ENCODE peak calls at places on chromosomes 11 and 22, in four cellular contexts. N, W, B and A are unnamed samples.

GRCh38 chr11:58994171-58994570 is 54.9 kb downstream of the GLYATL1 start:
- DNase-seq in N (no peak), W (no peak), B (no peak), A (no peak)

GRCh38 chr11:123083623-123084029 is 21.7 kb upstream of the HSPA8 start:
- DNase-seq in N (peak), W (no peak), B (no peak), A (peak)

GRCh38 chr22:27213766-27214581 is 556.6 kb downstream of the MIAT start:
- DNase-seq in N (no peak), W (no peak), B (no peak), A (no peak)

GRCh38 chr11:124080319-124081001 is 34.8 kb upstream of the VWA5A start:
- DNase-seq in N (no peak), W (no peak), B (no peak), A (no peak)

GRCh38 chr11:119101367-119101758 is 290 bp downstream of the DPAGT1 start:
- DNase-seq in N (peak), W (no peak), B (no peak), A (peak)

GRCh38 chr11:102061276-102061675 is 14.0 kb downstream of the CFAP300 start:
- DNase-seq in N (no peak), W (no peak), B (no peak), A (peak)

GRCh38 chr11:101944896-101945295 is 28.6 kb upstream of the ANGPTL5 start:
- DNase-seq in N (peak), W (no peak), B (no peak), A (no peak)

GRCh38 chr11:75279273-75279672 is 38.7 kb downstream of the TPBGL start:
- DNase-seq in N (no peak), W (no peak), B (no peak), A (no peak)

GRCh38 chr11:64008283-64008931 is 22.2 kb downstream of the OTUB1 start:
- DNase-seq in N (no peak), W (no peak), B (no peak), A (no peak)

GRCh38 chr11:61482513-61482912 is 26.0 kb upstream of the LRRC10B start:
- DNase-seq in N (peak), W (no peak), B (peak), A (no peak)

GRCh38 chr22:23225724-23226496 is 45.6 kb downstream of the BCR start:
- DNase-seq in N (no peak), W (no peak), B (no peak), A (no peak)

GRCh38 chr22:28734393-28734792 is 7.2 kb downstream of the CHEK2 start:
- DNase-seq in N (no peak), W (no peak), B (no peak), A (no peak)

GRCh38 chr22:21009638-21010425 is 5.1 kb upstream of the P2RX6 start:
- DNase-seq in N (no peak), W (no peak), B (no peak), A (peak)

GRCh38 chr11:69364901-69365300 is 70.9 kb downstream of the MYEOV start:
- DNase-seq in N (no peak), W (no peak), B (no peak), A (no peak)

GRCh38 chr11:16986434-16987204 is 27.6 kb downstream of the PLEKHA7 start:
- DNase-seq in N (no peak), W (peak), B (no peak), A (no peak)

GRCh38 chr11:132943325-132943736 is 589.0 kb downstream of the OPCML start:
- DNase-seq in N (no peak), W (no peak), B (no peak), A (no peak)

GRCh38 chr11:85854557-85855340 is 434 bp upstream of the CCDC83 start:
- DNase-seq in N (peak), W (peak), B (peak), A (peak)

GRCh38 chr11:67522844-67523555 is at the start of gene CABP2:
- DNase-seq in N (no peak), W (no peak), B (no peak), A (no peak)

GRCh38 chr22:24146190-24146616 is 35.1 kb upstream of the SUSD2 start:
- DNase-seq in N (peak), W (no peak), B (no peak), A (peak)

GRCh38 chr11:108664241-108664640 is 628 bp upstream of the DDX10 start:
- DNase-seq in N (no peak), W (no peak), B (no peak), A (no peak)

GRCh38 chr11:57646756-57647303 is 2.9 kb downstream of the YPEL4 start:
- DNase-seq in N (no peak), W (no peak), B (no peak), A (no peak)

GRCh38 chr11:22459053-22459452 is 120.9 kb downstream of the SLC17A6 start:
- DNase-seq in N (no peak), W (no peak), B (no peak), A (no peak)

DNA sequence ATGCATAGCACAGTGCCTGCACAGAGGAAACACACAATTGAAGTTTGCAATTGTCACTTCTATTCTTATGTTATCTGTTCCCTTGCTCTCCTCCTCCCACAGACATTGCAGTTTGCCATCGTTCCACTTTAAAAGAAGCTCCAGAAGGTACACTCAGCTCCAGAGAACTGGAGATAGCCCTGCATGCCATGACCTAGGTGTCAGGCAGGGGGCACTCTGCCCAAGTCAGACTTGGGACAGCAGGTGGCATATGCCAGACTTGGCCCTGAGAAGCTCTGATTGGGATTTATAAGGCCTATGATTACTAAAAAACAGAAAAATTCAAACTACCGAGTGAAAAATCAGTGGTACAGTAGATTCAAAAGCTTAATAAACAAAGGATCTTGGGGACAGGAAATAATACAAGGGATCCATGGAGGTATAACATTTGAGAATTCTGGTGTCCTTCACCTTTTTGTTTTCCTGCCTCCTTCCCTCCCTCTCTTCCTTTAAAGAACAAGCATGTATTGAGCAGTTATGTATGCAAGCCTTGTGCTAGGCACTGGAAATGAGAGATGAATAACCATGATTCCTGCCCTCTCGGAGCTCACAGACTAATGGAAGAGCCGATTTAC is 40.0 kb downstream of the TENM4 start:
- DNase-seq in N (peak), W (no peak), B (no peak), A (peak)
- TF ChIP-seq TCF12 in N (peak), W (no peak), B (no peak), A (no peak)

DNA sequence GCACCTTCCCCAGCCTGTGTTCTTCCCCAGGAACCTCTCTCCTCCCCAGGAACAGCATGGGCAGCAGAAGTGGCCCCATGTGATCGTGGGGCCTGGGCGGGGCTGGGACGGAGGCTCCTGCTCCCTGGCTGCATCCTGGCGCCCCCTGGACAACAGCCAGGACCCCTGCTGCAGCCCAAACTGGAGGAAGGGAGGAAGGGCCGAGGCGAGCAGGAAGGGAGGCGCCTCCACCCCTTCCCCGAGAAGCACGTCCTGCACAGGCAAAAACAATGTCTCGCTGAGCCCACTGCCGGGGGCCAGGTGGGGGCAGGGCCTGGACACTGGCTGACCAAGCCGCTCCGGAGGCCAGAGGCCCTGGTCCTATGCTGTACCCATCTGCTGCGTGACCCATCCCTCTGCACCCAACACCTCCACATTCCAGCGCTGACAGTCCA is 15.0 kb upstream of the MFNG start:
- DNase-seq in N (no peak), W (no peak), B (no peak), A (no peak)
- TF ChIP-seq TCF12 in N (no peak), W (no peak), B (no peak), A (no peak)

DNA sequence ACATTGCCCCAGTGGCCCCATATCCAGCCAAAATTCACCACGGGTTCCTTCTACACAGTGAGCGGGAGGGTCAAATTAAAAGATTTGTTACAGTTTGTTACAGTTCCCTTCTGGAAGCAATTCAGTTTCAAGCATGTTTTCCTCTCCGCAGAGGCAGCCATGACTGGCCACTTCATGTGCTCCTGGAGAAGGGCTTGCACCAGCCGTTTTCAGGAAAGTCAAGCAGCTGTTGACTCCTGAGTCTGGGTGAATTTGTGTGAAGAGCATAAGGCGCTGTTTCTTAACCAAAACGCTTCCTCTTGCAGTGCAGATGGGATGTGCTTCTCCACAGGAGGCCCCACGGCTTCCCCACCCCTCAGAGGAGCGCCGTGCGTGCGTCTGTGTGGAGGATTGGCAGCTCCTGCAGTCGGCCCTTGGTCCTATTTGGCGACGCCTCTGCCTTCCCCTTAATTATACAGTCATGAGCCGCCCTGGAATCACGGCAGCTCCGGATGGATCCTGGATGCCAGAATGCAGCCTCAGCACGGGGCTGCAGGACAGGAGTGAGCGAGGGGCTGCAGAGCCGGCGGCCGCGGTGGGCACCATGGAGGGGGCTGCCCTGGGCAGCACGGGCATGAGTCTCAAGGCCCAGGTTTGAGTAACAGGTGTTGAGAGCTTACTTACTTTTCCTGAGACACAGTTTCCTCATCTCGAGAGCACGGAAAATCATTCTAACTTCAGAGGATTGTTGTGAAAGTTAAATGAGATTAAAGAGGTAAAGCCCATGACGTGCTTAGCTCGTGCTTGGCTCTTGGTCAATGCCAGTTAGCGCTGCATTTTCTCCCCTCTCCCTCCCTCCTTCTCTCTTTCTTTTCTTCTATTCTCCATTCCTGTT is 54.2 kb upstream of the B3GAT1 start:
- DNase-seq in N (no peak), W (no peak), B (no peak), A (no peak)
- TF ChIP-seq TCF12 in N (no peak), W (no peak), B (no peak), A (no peak)

GRCh38 chr11:76628408-76628947 is 42.1 kb downstream of the LRRC32 start:
- DNase-seq in N (no peak), W (no peak), B (no peak), A (no peak)
- TF ChIP-seq TCF12 in N (no peak), W (no peak), B (no peak), A (no peak)

DNA sequence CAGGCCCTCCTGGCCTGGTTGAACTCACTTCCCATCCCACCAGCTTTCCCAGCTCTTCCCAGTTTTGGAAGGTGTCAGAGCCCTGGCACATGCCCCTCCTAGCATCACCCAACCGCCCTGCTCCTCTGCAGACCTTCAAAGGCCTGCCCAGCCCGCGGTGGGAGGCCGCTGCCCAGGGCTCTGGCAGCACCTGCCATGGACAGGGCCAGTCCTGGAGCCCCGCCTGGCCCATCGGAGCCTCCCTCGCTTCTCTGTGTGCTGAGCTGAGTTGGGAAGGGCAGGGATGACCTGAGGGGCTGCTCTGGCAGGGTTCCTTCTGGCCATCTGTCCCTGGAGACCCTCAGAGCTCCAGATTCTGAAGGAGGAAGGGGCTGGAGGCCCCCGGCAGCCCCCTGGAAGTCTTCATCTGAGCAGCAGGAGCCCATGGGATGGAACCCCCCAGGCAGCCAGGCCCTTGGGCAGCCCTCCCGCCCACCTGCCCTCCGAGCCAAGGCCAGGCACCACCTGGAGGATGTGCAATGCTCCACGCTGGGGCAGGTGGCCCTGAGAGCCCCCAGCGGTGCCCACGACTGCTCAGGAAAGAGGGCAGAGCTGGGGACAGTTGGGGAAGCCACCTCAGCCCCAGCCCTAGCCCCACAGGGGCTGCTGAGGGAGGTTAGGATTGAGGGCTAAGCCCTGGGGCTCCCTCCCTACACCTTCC is 3.6 kb downstream of the LSP1 start:
- DNase-seq in N (no peak), W (no peak), B (no peak), A (no peak)
- TF ChIP-seq TCF12 in N (no peak), W (no peak), B (no peak), A (no peak)

GRCh38 chr22:48104786-48105185 is 1342.3 kb downstream of the TBC1D22A start:
- DNase-seq in N (no peak), W (no peak), B (no peak), A (no peak)

GRCh38 chr22:48102581-48102980 is 1340.1 kb downstream of the TBC1D22A start:
- DNase-seq in N (no peak), W (no peak), B (no peak), A (no peak)

GRCh38 chr22:48103126-48103875 is 1340.9 kb downstream of the TBC1D22A start:
- DNase-seq in N (no peak), W (no peak), B (no peak), A (no peak)

GRCh38 chr22:48105254-48105653 is 1342.8 kb downstream of the TBC1D22A start:
- DNase-seq in N (no peak), W (no peak), B (no peak), A (no peak)

DNA sequence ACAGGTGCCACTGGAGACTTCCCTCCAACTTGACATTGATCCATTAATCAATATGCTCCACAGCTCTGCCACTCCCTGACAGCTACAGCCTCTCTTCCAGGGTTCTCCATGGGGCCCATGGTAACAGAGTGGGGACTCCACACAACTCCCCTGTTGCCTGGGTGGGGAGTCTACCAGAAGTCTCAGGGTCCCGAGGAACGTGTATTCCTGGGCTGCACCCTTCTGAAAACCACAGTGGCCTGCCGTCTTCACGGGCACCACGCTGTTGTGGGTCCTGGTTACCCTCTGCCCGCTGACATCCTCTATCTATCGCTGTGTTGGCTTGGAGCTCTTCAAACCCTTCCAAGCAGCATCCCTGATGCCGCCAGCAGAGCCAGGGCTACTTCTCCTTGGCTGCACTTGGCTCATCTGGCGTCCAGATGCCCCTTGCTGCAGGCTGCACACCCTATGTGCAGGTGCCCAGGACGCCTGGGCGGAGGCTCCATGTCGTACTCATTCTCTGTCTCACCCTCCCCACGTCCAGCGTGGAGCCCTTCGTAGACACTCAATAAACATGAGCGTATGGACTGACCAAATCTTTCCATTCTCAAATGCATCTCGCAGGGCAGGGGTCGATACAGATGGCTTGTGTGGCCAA is 1341.8 kb downstream of the TBC1D22A start:
- DNase-seq in N (no peak), W (no peak), B (no peak), A (no peak)
- TF ChIP-seq TCF12 in N (no peak), W (no peak), B (no peak), A (no peak)

DNA sequence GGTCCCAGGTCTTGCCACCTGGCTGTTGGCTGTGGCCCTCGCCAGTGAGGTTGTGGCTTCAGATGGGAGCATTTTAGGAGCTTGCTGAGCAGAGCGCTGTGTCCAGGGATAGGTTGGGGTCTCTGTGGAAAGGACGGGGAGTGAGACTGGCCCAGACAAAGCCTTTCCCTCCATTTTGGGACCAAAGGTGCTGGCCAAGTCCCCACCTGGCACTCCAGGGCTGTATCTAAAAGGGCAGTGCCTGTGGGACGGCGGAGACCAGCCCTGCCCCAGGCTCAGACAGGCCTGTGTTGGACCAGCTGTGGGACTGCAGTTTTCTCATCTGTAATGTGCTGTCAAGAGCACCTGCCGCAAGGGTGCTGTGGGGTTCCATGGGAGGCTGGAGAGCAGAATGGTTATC is 5.0 kb upstream of the KCTD17 start:
- DNase-seq in N (no peak), W (no peak), B (no peak), A (no peak)
- TF ChIP-seq TCF12 in N (no peak), W (no peak), B (no peak), A (no peak)

DNA sequence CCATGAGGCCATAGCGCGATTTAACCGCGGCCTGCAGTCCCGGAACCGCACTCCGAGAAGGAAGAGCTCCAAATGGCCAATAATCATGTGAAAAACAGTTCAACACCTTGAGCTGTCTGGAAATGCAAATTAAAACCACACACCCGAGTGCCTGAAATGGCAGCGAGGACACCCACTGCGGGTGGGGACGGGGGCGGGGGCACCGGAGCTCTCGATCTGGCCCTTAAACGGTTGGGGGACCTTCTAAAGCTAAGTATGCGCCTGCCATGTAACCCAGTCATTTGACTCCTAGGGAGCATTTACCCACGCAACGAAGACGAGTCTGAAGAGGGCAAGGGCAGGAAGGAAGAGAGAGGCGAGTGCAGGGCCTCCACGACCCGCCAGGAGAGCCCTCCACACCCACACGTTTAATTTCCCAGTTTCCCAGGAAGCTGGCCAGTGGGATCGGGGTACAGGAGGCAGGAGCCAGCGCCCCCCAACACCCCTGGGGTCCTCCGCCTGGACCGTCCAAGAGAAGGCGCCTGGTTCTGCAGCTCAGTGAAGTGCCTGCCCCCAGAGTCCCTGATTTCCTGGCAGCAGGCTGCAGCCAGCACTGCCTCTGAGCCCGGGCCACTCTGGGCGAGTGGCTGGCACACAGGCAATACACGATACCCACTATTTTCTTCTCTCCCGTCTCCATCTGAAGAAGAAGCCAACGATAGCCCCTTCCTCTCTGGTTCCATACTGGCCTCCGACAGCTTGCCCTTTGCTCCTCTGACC is 1.7 kb downstream of the TTLL8 start:
- DNase-seq in N (no peak), W (no peak), B (no peak), A (no peak)
- TF ChIP-seq TCF12 in N (no peak), W (no peak), B (no peak), A (no peak)

GRCh38 chr22:47155912-47156311 is 393.5 kb downstream of the TBC1D22A start:
- DNase-seq in N (no peak), W (no peak), B (no peak), A (no peak)
- TF ChIP-seq TCF12 in N (no peak), W (no peak), B (no peak), A (no peak)

GRCh38 chr22:30064172-30064571 is 16.1 kb upstream of the HORMAD2 start:
- DNase-seq in N (no peak), W (no peak), B (no peak), A (no peak)

GRCh38 chr22:30062256-30062655 is 18.0 kb upstream of the HORMAD2 start:
- DNase-seq in N (no peak), W (no peak), B (no peak), A (no peak)

GRCh38 chr22:30057375-30057774 is 22.9 kb upstream of the HORMAD2 start:
- DNase-seq in N (no peak), W (no peak), B (no peak), A (no peak)

GRCh38 chr22:30062934-30063333 is 17.3 kb upstream of the HORMAD2 start:
- DNase-seq in N (no peak), W (no peak), B (no peak), A (no peak)
- TF ChIP-seq TCF12 in N (no peak), W (no peak), B (no peak), A (no peak)